ENCODE peak calls at places on chromosomes 7 and 10, in four cellular contexts. One of them, this sample, is unnamed.

GRCh38 chr7:157485361-157485831 is 148.6 kb downstream of the DNAJB6 start:
- DNase-seq in RWPE1: no peak
- DNase-seq in kidney: no peak
- DNase-seq in heart left ventricle: no peak
- DNase-seq in this sample: no peak

GRCh38 chr7:130668258-130669050 is at the start of gene COPG2:
- DNase-seq in heart left ventricle: peak; percentile 91
- DNase-seq in kidney: peak; percentile 93
- DNase-seq in RWPE1: peak; percentile 90
- DNase-seq in this sample: peak; percentile 38

GRCh38 chr10:1557081-1557480 is 180.2 kb downstream of the ADARB2 start:
- DNase-seq in heart left ventricle: no peak
- DNase-seq in kidney: peak; percentile 56
- DNase-seq in RWPE1: no peak
- DNase-seq in this sample: no peak

GRCh38 chr7:101546308-101546936 is 82.7 kb downstream of the MYL10 start:
- DNase-seq in kidney: peak; percentile 24
- DNase-seq in RWPE1: no peak
- DNase-seq in heart left ventricle: peak; percentile 0
- DNase-seq in this sample: no peak

GRCh38 chr7:125406111-125406510 is 476.5 kb upstream of the POT1 start:
- DNase-seq in kidney: no peak
- DNase-seq in RWPE1: no peak
- DNase-seq in heart left ventricle: no peak
- DNase-seq in this sample: no peak

GRCh38 chr10:42932735-42933453 is 144.0 kb upstream of the RET start:
- DNase-seq in heart left ventricle: no peak
- DNase-seq in kidney: no peak
- DNase-seq in RWPE1: peak; percentile 11
- DNase-seq in this sample: no peak

GRCh38 chr7:148535227-148535626 is 55.3 kb upstream of the C7orf33 start:
- DNase-seq in RWPE1: no peak
- DNase-seq in heart left ventricle: no peak
- DNase-seq in kidney: no peak
- DNase-seq in this sample: no peak

GRCh38 chr7:14786314-14786895 is 116.1 kb downstream of the DGKB start:
- DNase-seq in heart left ventricle: peak; percentile 21
- DNase-seq in RWPE1: no peak
- DNase-seq in kidney: peak; percentile 58
- DNase-seq in this sample: no peak

GRCh38 chr10:24519950-24520349 is 203.7 kb downstream of the ARHGAP21 start:
- DNase-seq in RWPE1: no peak
- DNase-seq in heart left ventricle: no peak
- DNase-seq in kidney: no peak
- DNase-seq in this sample: no peak

GRCh38 chr7:103660455-103661371 is 214.7 kb upstream of the SLC26A5 start:
- DNase-seq in heart left ventricle: no peak
- DNase-seq in kidney: no peak
- DNase-seq in RWPE1: peak; percentile 42
- DNase-seq in this sample: no peak

GRCh38 chr7:95718556-95719410 is 53.6 kb upstream of the DYNC1I1 start:
- DNase-seq in heart left ventricle: no peak
- DNase-seq in RWPE1: peak; percentile 13
- DNase-seq in kidney: no peak
- DNase-seq in this sample: no peak

GRCh38 chr7:138891446-138891810 is 89.8 kb downstream of the KIAA1549 start:
- DNase-seq in heart left ventricle: no peak
- DNase-seq in kidney: no peak
- DNase-seq in RWPE1: no peak
- DNase-seq in this sample: no peak

GRCh38 chr10:32151876-32152275 is 95.7 kb upstream of the KIF5B start:
- DNase-seq in heart left ventricle: no peak
- DNase-seq in kidney: no peak
- DNase-seq in RWPE1: no peak
- DNase-seq in this sample: no peak

GRCh38 chr7:99848420-99849216 is 20.8 kb downstream of the CYP3A43 start:
- DNase-seq in kidney: no peak
- DNase-seq in heart left ventricle: no peak
- DNase-seq in RWPE1: no peak
- DNase-seq in this sample: no peak

GRCh38 chr10:132667613-132668394 is 118.1 kb downstream of the NKX6-2 start:
- DNase-seq in heart left ventricle: no peak
- DNase-seq in RWPE1: no peak
- DNase-seq in kidney: no peak
- DNase-seq in this sample: peak; percentile 48

GRCh38 chr7:16066805-16067459 is 354.4 kb downstream of the CRPPA start:
- DNase-seq in heart left ventricle: no peak
- DNase-seq in RWPE1: no peak
- DNase-seq in kidney: no peak
- DNase-seq in this sample: no peak

GRCh38 chr7:11557627-11558026 is 274.4 kb downstream of the THSD7A start:
- DNase-seq in heart left ventricle: no peak
- DNase-seq in RWPE1: peak; percentile 13
- DNase-seq in kidney: no peak
- DNase-seq in this sample: no peak

GRCh38 chr10:46551701-46552525 is 4.5 kb downstream of the GPRIN2 start:
- DNase-seq in RWPE1: no peak
- DNase-seq in kidney: peak; percentile 73
- DNase-seq in heart left ventricle: peak; percentile 22
- DNase-seq in this sample: no peak

GRCh38 chr10:131963811-131964210 is 17.9 kb downstream of the BNIP3 start:
- DNase-seq in kidney: no peak
- DNase-seq in heart left ventricle: no peak
- DNase-seq in RWPE1: no peak
- DNase-seq in this sample: no peak

GRCh38 chr10:103373544-103373943 is 5.8 kb downstream of the TAF5 start:
- DNase-seq in kidney: no peak
- DNase-seq in heart left ventricle: no peak
- DNase-seq in RWPE1: no peak
- DNase-seq in this sample: no peak

GRCh38 chr10:102313221-102313896 is 68.0 kb downstream of the GBF1 start:
- DNase-seq in RWPE1: no peak
- DNase-seq in kidney: no peak
- DNase-seq in heart left ventricle: no peak
- DNase-seq in this sample: no peak

GRCh38 chr10:112335104-112335840 is 38.6 kb upstream of the ACSL5 start:
- DNase-seq in RWPE1: no peak
- DNase-seq in heart left ventricle: no peak
- DNase-seq in kidney: no peak
- DNase-seq in this sample: no peak

GRCh38 chr7:1586126-1586826 is 16.4 kb upstream of the PSMG3 start:
- DNase-seq in RWPE1: no peak
- DNase-seq in kidney: no peak
- DNase-seq in heart left ventricle: no peak
- DNase-seq in this sample: no peak

GRCh38 chr10:29951441-29951931 is 107.9 kb downstream of the JCAD start:
- DNase-seq in kidney: no peak
- DNase-seq in heart left ventricle: no peak
- DNase-seq in RWPE1: peak; percentile 85
- DNase-seq in this sample: no peak

GRCh38 chr10:11272915-11273389 is 255.3 kb downstream of the CELF2 start:
- DNase-seq in RWPE1: no peak
- DNase-seq in kidney: no peak
- DNase-seq in heart left ventricle: no peak
- DNase-seq in this sample: no peak

GRCh38 chr7:29565982-29566746 is 2.5 kb downstream of the PRR15 start:
- DNase-seq in RWPE1: no peak
- DNase-seq in kidney: peak; percentile 76
- DNase-seq in heart left ventricle: no peak
- DNase-seq in this sample: no peak

GRCh38 chr10:57300718-57301117 is 939.7 kb upstream of the ZWINT start:
- DNase-seq in RWPE1: no peak
- DNase-seq in kidney: no peak
- DNase-seq in heart left ventricle: no peak
- DNase-seq in this sample: no peak

GRCh38 chr10:125698599-125698998 is 15.6 kb upstream of the TEX36 start:
- DNase-seq in heart left ventricle: no peak
- DNase-seq in kidney: no peak
- DNase-seq in RWPE1: no peak
- DNase-seq in this sample: no peak

GRCh38 chr10:119393421-119393820 is 149.1 kb downstream of the RGS10 start:
- DNase-seq in RWPE1: no peak
- DNase-seq in heart left ventricle: no peak
- DNase-seq in kidney: no peak
- DNase-seq in this sample: no peak

DNA sequence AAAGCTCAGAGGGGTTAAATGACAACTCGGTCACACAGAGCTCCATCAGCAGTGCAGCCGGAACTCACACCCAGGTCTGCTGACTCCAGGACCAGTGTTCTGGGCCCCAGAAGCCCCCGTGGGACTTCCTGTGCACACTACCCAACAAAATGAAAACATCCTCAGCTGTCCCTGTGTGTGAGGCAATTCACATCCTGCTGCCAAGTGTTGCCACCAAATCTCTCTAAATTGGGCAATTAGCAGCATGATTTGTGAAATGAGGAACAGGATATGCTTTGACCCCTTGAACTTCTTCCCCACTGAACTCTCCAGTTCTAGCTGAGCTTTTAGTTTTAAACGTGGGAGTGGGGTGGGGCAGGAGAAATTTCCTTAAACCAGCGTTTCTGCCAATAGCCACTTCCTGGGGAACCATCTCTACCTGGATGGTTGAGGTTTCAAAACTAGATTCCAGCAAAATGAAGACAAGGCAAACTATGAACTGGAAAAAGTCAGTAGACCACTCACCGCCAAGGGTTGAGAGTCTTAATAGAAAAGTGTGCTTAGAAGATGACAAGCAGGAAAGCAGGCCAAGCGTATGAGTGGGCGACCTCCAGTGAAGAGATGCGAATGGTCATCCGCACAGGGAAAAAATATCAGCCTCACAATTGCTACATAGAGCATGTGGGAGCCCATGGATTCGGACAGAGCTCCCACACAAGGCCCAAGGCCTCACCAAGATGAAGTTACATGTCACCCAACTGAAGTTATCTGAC is 51.9 kb upstream of the CHST15 start:
- DNase-seq in heart left ventricle: peak; percentile 77
- DNase-seq in RWPE1: no peak
- DNase-seq in kidney: peak; percentile 86
- DNase-seq in this sample: no peak
- H3K27ac ChIP-seq in heart left ventricle: no peak overlapping the region
- H3K27ac ChIP-seq in RWPE1: peak overlapping the region; percentile 47
- H3K27ac ChIP-seq in kidney: peak overlapping the region; percentile 70
- H3K27ac ChIP-seq in this sample: no peak overlapping the region

GRCh38 chr10:71891437-71891836 is 40.4 kb upstream of the PSAP start:
- DNase-seq in kidney: no peak
- DNase-seq in RWPE1: no peak
- DNase-seq in heart left ventricle: no peak
- DNase-seq in this sample: no peak

GRCh38 chr10:71888248-71888622 is 37.2 kb upstream of the PSAP start:
- DNase-seq in heart left ventricle: no peak
- DNase-seq in kidney: no peak
- DNase-seq in RWPE1: no peak
- DNase-seq in this sample: no peak

GRCh38 chr10:71889388-71889987 is 38.4 kb upstream of the PSAP start:
- DNase-seq in kidney: no peak
- DNase-seq in heart left ventricle: no peak
- DNase-seq in RWPE1: no peak
- DNase-seq in this sample: no peak

GRCh38 chr10:71888623-71889387 is 37.8 kb upstream of the PSAP start:
- DNase-seq in kidney: peak; percentile 94
- DNase-seq in heart left ventricle: peak; percentile 89
- DNase-seq in RWPE1: peak; percentile 82
- DNase-seq in this sample: peak; percentile 55

DNA sequence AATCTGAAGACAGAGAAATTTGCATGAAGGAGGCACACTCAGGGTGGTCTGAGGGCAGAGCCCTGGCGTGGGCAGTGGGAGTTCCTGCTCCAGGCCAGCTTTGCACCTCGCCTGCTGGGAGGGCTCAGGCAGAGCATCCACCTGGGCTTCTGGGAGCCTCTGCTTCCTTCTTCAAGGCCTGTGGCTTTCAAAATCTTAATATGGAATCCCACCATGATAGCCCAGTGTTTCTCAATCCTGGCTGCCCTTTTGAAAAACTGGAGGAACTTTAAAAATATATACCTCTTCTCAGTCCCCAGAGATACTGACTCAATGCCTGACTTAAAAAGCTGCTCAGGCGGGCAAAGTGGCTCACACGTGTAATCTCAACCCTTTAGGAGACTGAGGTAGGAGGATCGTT is 36.7 kb upstream of the PSAP start:
- DNase-seq in kidney: no peak
- DNase-seq in RWPE1: no peak
- DNase-seq in heart left ventricle: no peak
- DNase-seq in this sample: no peak
- H3K27ac ChIP-seq in kidney: no peak overlapping the region
- H3K27ac ChIP-seq in RWPE1: peak overlapping the region; percentile 97
- H3K27ac ChIP-seq in heart left ventricle: peak overlapping the region; percentile 77
- H3K27ac ChIP-seq in this sample: no peak overlapping the region

GRCh38 chr10:132961-133898 is 2.0 kb upstream of the ZMYND11 start:
- DNase-seq in RWPE1: peak; percentile 60
- DNase-seq in heart left ventricle: no peak
- DNase-seq in kidney: no peak
- DNase-seq in this sample: no peak

GRCh38 chr10:129800-130199 is 5.5 kb upstream of the ZMYND11 start:
- DNase-seq in kidney: no peak
- DNase-seq in heart left ventricle: no peak
- DNase-seq in RWPE1: no peak
- DNase-seq in this sample: no peak

GRCh38 chr10:124874-125273 is 10.4 kb upstream of the ZMYND11 start:
- DNase-seq in heart left ventricle: no peak
- DNase-seq in kidney: no peak
- DNase-seq in RWPE1: no peak
- DNase-seq in this sample: no peak

DNA sequence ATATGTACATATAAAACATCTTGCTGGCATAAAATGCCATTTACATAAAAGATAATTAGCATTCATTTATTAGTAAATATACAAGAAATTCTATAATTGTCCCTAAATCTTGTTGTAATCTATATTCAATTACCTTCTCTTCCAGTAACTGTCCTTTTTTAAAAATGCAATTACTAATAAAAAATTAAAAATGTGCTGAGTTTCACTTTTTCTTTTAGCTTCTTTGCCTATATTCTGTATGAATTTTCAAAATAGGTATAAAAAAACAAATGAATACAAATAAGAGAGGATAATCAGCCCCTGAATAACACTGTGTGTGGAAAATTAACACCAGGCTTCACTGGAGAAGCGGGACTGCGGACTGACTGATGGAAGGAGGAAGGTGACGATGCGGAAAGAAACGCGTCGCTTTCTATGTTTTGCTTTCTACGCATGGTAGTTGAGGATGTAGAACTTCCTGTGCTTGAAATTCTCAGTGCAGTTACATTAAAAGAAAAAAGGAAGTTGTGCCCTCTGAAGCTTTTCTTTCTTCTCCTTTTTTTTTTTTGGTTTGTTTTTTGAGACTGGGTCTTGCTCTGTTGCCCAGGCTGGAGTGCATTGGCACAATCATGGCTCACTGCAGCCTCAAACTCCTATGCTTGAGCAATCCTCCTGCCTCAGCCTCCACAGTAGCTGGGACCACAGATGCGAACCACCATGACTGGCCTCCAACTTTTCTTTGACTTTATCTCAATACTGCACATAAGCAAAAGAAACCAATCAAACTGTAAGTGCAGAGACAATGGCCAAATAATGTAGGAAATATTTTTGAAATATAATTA is 7.4 kb upstream of the ZMYND11 start:
- DNase-seq in RWPE1: no peak
- DNase-seq in heart left ventricle: no peak
- DNase-seq in kidney: no peak
- DNase-seq in this sample: no peak
- H3K27ac ChIP-seq in RWPE1: no peak overlapping the region
- H3K27ac ChIP-seq in heart left ventricle: no peak overlapping the region
- H3K27ac ChIP-seq in kidney: no peak overlapping the region
- H3K27ac ChIP-seq in this sample: no peak overlapping the region

GRCh38 chr10:68992721-68993440 is 4.3 kb downstream of the KIFBP start:
- DNase-seq in heart left ventricle: peak; percentile 62
- DNase-seq in RWPE1: peak; percentile 20
- DNase-seq in kidney: no peak
- DNase-seq in this sample: peak; percentile 84
- H3K27ac ChIP-seq in heart left ventricle: peak overlapping the region; percentile 63
- H3K27ac ChIP-seq in RWPE1: no peak overlapping the region
- H3K27ac ChIP-seq in kidney: no peak overlapping the region
- H3K27ac ChIP-seq in this sample: peak overlapping the region; percentile 81